ENCODE peak calls at places on chromosome 22, in ten cellular contexts. D is A549, F is H1, S is H9, L is mammary epithelial cell, G is MM.1S, V is neuronal stem cell, N is GM23338, M is GM23248, A is IMR-90. W is an unnamed sample.

GRCh38 chr22:44256085-44256484 is 56.7 kb downstream of the SHISAL1 start:
- DNase-seq in V (no peak), S (peak; percentile 25), M (no peak), D (no peak), L (no peak), A (no peak), F (peak; percentile 35), G (no peak), N (no peak), W (no peak)

GRCh38 chr22:26516503-26516902 is 4.2 kb upstream of the TFIP11 start:
- DNase-seq in D (no peak), V (no peak), A (no peak), G (no peak), S (no peak), M (no peak), L (no peak), N (no peak), F (no peak), W (no peak)

GRCh38 chr22:31935961-31936635 is 8.2 kb upstream of the YWHAH start:
- DNase-seq in G (no peak), L (no peak), M (no peak), A (no peak), N (no peak), S (no peak), D (no peak), F (no peak), V (no peak), W (no peak)

GRCh38 chr22:44738347-44738715 is 14.0 kb upstream of the ARHGAP8 start:
- DNase-seq in D (no peak), N (no peak), L (no peak), A (peak; percentile 17), S (peak; percentile 70), M (peak; percentile 56), G (no peak), F (peak; percentile 54), V (no peak), W (peak; percentile 90)

GRCh38 chr22:30397656-30398635 is 1.1 kb downstream of the SEC14L2 start:
- DNase-seq in M (peak; percentile 46), F (no peak), D (no peak), N (no peak), G (no peak), A (no peak), V (no peak), S (no peak), L (no peak), W (no peak)

GRCh38 chr22:21041937-21042336 is 3.8 kb upstream of the LRRC74B start:
- DNase-seq in L (peak; percentile 29), V (no peak), D (no peak), N (no peak), M (peak; percentile 80), S (no peak), G (no peak), A (peak; percentile 76), F (no peak), W (no peak)

GRCh38 chr22:44920183-44920582 is 89.6 kb downstream of the PHF21B start:
- DNase-seq in D (no peak), S (no peak), G (no peak), L (no peak), M (no peak), F (no peak), A (no peak), V (no peak), N (no peak), W (no peak)

GRCh38 chr22:31142285-31142684 is 2.0 kb upstream of the PLA2G3 start:
- DNase-seq in M (no peak), S (peak; percentile 21), A (no peak), L (peak; percentile 21), G (no peak), V (no peak), F (no peak), D (no peak), N (no peak), W (no peak)

GRCh38 chr22:20141186-20142077 is 9.4 kb downstream of the CCDC188 start:
- DNase-seq in N (no peak), G (no peak), L (no peak), D (no peak), M (peak; percentile 91), S (no peak), A (peak; percentile 82), V (no peak), F (no peak), W (no peak)

DNA sequence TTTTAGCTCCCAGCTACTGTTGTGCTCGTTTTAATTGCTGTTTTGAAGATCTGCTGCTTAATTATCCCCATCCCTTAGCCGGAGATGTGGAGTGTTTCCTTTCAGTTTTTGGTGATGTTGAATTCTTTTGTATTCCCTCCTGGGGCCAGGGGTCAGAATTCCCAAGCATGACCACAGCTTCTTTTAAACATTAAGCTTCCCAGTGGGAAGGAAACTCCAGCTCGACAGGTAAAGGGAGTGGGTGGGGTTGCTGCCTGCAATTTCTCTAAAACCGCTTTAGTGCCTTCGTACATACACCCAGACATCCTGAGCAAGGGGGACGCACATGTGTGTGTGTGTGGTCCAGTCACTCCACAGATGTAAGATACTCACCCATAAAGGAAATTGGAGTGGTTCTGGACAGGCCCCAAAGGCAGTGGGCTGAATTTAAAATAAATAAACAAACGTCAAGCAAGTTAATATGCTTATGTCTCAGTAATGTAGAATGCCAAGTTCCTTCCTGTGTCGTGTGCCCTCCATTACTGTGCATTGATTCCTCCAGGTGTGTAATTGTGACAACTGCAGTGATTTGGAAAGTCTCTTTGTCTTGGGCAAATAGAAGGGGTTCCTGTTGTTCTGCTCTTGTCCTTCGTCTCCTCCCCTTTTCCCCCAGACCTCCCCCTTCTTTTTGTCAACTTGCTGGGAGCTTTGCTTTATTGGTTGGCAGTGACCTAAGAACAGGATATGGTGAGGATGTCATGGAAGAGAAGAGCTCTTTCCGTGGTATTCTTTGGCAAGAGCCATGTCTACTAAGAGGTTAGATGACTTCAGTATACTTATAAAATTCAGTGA is 19.2 kb upstream of the ADSL start:
- DNase-seq in G (no peak), D (no peak), F (no peak), A (peak; percentile 67), M (peak; percentile 13), L (no peak), V (peak; percentile 29), N (peak; percentile 63), S (peak; percentile 49), W (peak; percentile 19)
- H3K4me2 ChIP-seq in G (no peak overlapping the region), D (no peak overlapping the region), F (peak overlapping the region; percentile 52), A (peak overlapping the region; percentile 2), M (no peak overlapping the region), L (no peak overlapping the region), V (peak overlapping the region; percentile 47), N (peak overlapping the region; percentile 48), S (no peak overlapping the region), W (peak overlapping the region; percentile 34)

DNA sequence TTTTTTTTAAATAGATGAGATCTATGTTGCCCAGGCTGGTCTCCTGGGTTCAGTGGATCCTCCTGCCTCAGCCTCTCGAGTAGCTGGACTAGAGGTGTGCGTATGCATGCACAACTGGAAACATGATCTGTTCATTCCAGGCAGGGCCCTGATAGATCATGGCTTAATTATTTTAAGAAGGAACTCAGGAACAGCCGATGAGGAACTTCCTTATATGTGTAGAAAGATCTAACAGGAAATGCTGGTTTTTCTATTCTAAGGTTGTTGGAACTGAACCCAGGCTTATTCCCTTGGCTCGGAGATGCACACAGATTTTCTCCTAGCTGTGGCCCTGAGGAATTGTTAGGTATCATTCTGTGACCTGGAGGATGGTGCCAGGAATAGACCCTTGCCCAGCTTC is 32.4 kb downstream of the SPECC1L start:
- DNase-seq in F (no peak), A (no peak), D (no peak), N (no peak), L (no peak), M (no peak), S (no peak), V (no peak), G (no peak), W (no peak)
- H3K4me1 ChIP-seq in F (no peaks in the 10 kb centered on the region), A (peaks cover 4% of the 10 kb centered on the region), D (peaks cover 19% of the 10 kb centered on the region), N (no peaks in the 10 kb centered on the region), L (peaks cover 26% of the 10 kb centered on the region), M (peaks cover 22% of the 10 kb centered on the region), S (no peaks in the 10 kb centered on the region), V (no peaks in the 10 kb centered on the region), G (peaks cover 15% of the 10 kb centered on the region), W (peaks cover 43% of the 10 kb centered on the region)

DNA sequence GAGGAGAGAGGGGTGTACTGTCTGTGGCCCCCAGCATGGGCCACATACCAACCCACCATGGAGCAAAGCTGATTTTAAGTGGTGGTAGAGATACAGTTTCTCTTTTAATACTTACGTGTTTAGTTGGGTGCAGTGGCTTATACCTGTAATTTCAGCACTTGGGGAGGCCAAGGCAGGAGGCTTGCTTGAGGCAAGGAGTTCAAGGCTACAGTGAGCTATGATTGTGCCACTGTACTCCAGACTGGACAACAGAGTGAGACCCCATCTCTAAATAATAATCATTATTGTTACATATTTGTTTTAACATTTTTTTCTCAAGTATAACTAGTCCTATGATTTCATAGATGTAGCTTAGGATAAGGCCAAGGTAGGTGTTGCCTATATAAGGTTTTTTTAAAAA is 8.8 kb downstream of the GGA1 start:
- DNase-seq in N (no peak), L (no peak), D (no peak), F (no peak), G (no peak), M (no peak), A (no peak), V (no peak), S (no peak), W (no peak)
- H3K4me2 ChIP-seq in N (no peak overlapping the region), L (no peak overlapping the region), D (no peak overlapping the region), F (no peak overlapping the region), G (no peak overlapping the region), M (no peak overlapping the region), A (no peak overlapping the region), V (no peak overlapping the region), S (no peak overlapping the region), W (no peak overlapping the region)

GRCh38 chr22:46047841-46048595 is 71.1 kb upstream of the WNT7B start:
- DNase-seq in V (no peak), S (no peak), N (no peak), M (peak; percentile 79), F (no peak), D (no peak), A (no peak), L (no peak), G (no peak), W (no peak)
- H3K4me1 ChIP-seq in V (no peaks in the 10 kb centered on the region), S (no peaks in the 10 kb centered on the region), N (peaks cover 10% of the 10 kb centered on the region), M (peaks cover 46% of the 10 kb centered on the region), F (peaks cover 13% of the 10 kb centered on the region), D (peaks cover 12% of the 10 kb centered on the region), A (peaks cover 26% of the 10 kb centered on the region), L (peaks cover 54% of the 10 kb centered on the region), G (peaks cover 11% of the 10 kb centered on the region), W (peaks cover 10% of the 10 kb centered on the region)

DNA sequence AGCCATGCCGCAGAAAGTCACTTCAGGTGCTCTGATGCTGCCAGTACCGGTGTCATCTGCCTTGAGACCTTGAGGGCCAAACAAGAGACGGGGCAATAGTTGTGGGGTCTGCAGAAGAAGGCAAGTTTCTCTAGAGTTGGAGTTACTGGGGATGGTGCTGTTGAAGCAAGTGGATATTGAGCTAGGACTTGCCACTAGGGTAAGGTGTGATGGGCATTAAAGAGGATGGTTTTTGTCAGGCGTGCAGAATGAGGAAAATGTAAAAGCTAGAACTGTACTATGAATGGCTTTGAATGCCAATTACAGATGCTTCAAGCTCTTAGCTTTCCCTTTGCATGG is 61.6 kb downstream of the TNRC6B start:
- DNase-seq in D (no peak), A (no peak), M (no peak), L (no peak), S (no peak), N (no peak), F (no peak), V (no peak), G (no peak), W (no peak)
- H3K4me2 ChIP-seq in D (peak overlapping the region; percentile 70), A (no peak overlapping the region), M (peak overlapping the region; percentile 11), L (peak overlapping the region; percentile 58), S (no peak overlapping the region), N (no peak overlapping the region), F (no peak overlapping the region), V (no peak overlapping the region), G (no peak overlapping the region), W (no peak overlapping the region)

GRCh38 chr22:40194656-40195055 is 16.9 kb downstream of the TNRC6B start:
- DNase-seq in G (no peak), F (no peak), M (no peak), S (no peak), L (no peak), A (no peak), N (peak; percentile 48), D (no peak), V (no peak), W (no peak)
- H3K4me1 ChIP-seq in G (no peaks in the 10 kb centered on the region), F (peaks cover 27% of the 10 kb centered on the region), M (peaks cover 28% of the 10 kb centered on the region), S (peaks cover 23% of the 10 kb centered on the region), L (peaks cover 35% of the 10 kb centered on the region), A (peaks cover 15% of the 10 kb centered on the region), N (peaks cover 84% of the 10 kb centered on the region), D (peaks cover 9% of the 10 kb centered on the region), V (peaks cover 12% of the 10 kb centered on the region), W (peaks cover 28% of the 10 kb centered on the region)

W was measured in hepatocyte.